ENCODE peak calls at places on chromosomes 11 and 22, in four cellular contexts. Q is HL-60, P is GM12878, G is K562. E is an unnamed sample.

GRCh38 chr11:15714641-15715399 is 600.1 kb downstream of the INSC start:
- DNase-seq in P (no peak), Q (no peak), G (no peak), E (no peak)

GRCh38 chr22:37806409-37807338 is 1.1 kb upstream of the GCAT start:
- DNase-seq in Q (no peak), P (no peak), G (no peak), E (no peak)

GRCh38 chr11:64305691-64306562 is 603 bp downstream of the ESRRA start:
- DNase-seq in P (no peak), G (peak; percentile 80), Q (peak; percentile 85), E (no peak)

GRCh38 chr22:49036513-49036912 is 791.2 kb downstream of the BRD1 start:
- DNase-seq in Q (no peak), P (no peak), G (no peak), E (no peak)

GRCh38 chr11:111735262-111736116 is 30.7 kb downstream of the PPP2R1B start:
- DNase-seq in Q (no peak), G (no peak), P (no peak), E (no peak)

GRCh38 chr11:10351768-10352641 is 47.1 kb downstream of the ADM start:
- DNase-seq in G (no peak), Q (no peak), P (no peak), E (no peak)

GRCh38 chr11:127114035-127114434 is 113.5 kb upstream of the KIRREL3 start:
- DNase-seq in G (no peak), Q (no peak), P (no peak), E (no peak)

GRCh38 chr11:71500601-71501021 is 26.5 kb upstream of the KRTAP5-7 start:
- DNase-seq in Q (no peak), G (no peak), P (no peak), E (no peak)

GRCh38 chr11:62546244-62546936 is at the start of gene AHNAK:
- DNase-seq in G (peak; percentile 86), P (no peak), Q (peak; percentile 71), E (no peak)

GRCh38 chr11:93921695-93922468 is 71.5 kb upstream of the VSTM5 start:
- DNase-seq in Q (no peak), G (peak; percentile 57), P (peak; percentile 4), E (peak; percentile 31)

GRCh38 chr22:42584364-42584940 is 30.2 kb downstream of the POLDIP3 start:
- DNase-seq in Q (no peak), P (no peak), G (no peak), E (no peak)

GRCh38 chr11:64146036-64146943 is 19.6 kb downstream of the MACROD1 start:
- DNase-seq in G (peak; percentile 87), Q (peak; percentile 56), P (no peak), E (peak; percentile 82)

GRCh38 chr11:103730151-103730940 is 306.1 kb upstream of the DDI1 start:
- DNase-seq in P (no peak), G (no peak), Q (no peak), E (no peak)

GRCh38 chr11:35555238-35555887 is 29.9 kb upstream of the PAMR1 start:
- DNase-seq in G (no peak), P (no peak), Q (no peak), E (no peak)

GRCh38 chr22:42060489-42060888 is 10.1 kb downstream of the NAGA start:
- DNase-seq in P (no peak), Q (no peak), G (no peak), E (no peak)

GRCh38 chr11:78080818-78081495 is 1.3 kb upstream of the NDUFC2 start:
- DNase-seq in G (no peak), P (no peak), Q (no peak), E (no peak)

GRCh38 chr22:37547249-37547741 is 13.0 kb upstream of the CDC42EP1 start:
- DNase-seq in G (no peak), P (no peak), Q (no peak), E (no peak)

GRCh38 chr22:45531944-45532631 is 29.4 kb downstream of the FBLN1 start:
- DNase-seq in Q (no peak), P (no peak), G (no peak), E (no peak)

GRCh38 chr11:114354076-114354475 is 46.2 kb downstream of the C11orf71 start:
- DNase-seq in P (no peak), Q (no peak), G (peak; percentile 63), E (no peak)

GRCh38 chr11:44817207-44817944 is 90.6 kb downstream of the TSPAN18 start:
- DNase-seq in G (no peak), P (no peak), Q (no peak), E (no peak)

GRCh38 chr22:39349967-39350802 is at the start of gene SYNGR1:
- DNase-seq in Q (no peak), G (peak; percentile 54), P (no peak), E (no peak)

GRCh38 chr22:43925433-43926348 is 2.1 kb downstream of the PNPLA3 start:
- DNase-seq in P (no peak), G (no peak), Q (no peak), E (no peak)

GRCh38 chr22:49994361-49995058 is 18.1 kb downstream of the IL17REL start:
- DNase-seq in G (no peak), P (no peak), Q (no peak), E (no peak)

GRCh38 chr22:20019661-20020532 is 1.0 kb upstream of the TANGO2 start:
- DNase-seq in Q (no peak), P (no peak), G (no peak), E (no peak)

GRCh38 chr22:35212020-35212419 is 45.3 kb upstream of the HMGXB4 start:
- DNase-seq in P (no peak), G (peak; percentile 41), Q (no peak), E (no peak)

GRCh38 chr11:130580372-130580771 is 131.9 kb downstream of the ADAMTS15 start:
- DNase-seq in Q (no peak), P (no peak), G (no peak), E (no peak)

GRCh38 chr22:40196628-40197027 is 18.9 kb downstream of the TNRC6B start:
- DNase-seq in G (no peak), P (peak; percentile 48), Q (no peak), E (no peak)

GRCh38 chr11:25535462-25535861 is 796.5 kb upstream of the ANO3 start:
- DNase-seq in G (no peak), P (no peak), Q (no peak), E (no peak)

GRCh38 chr11:35541621-35542375 is 16.4 kb upstream of the PAMR1 start:
- DNase-seq in G (no peak), P (no peak), Q (no peak), E (no peak)

GRCh38 chr22:37733625-37734401 is 37.0 kb downstream of the TRIOBP start:
- DNase-seq in Q (no peak), G (no peak), P (no peak), E (no peak)

GRCh38 chr11:116035972-116036371 is 531.8 kb upstream of the CADM1 start:
- DNase-seq in G (no peak), P (no peak), Q (no peak), E (no peak)

GRCh38 chr11:94928146-94928995 is 45.0 kb downstream of the CWC15 start:
- DNase-seq in P (no peak), Q (no peak), G (no peak), E (no peak)

GRCh38 chr22:31105282-31105929 is 2.0 kb downstream of the SELENOM start:
- DNase-seq in G (no peak), P (no peak), Q (no peak), E (no peak)
- TF ChIP-seq POLR2AphosphoS5 in G (no peak), P (no peak), Q (no peak), E (no peak)

GRCh38 chr11:6320411-6321207 is at the start of gene CAVIN3:
- DNase-seq in G (no peak), P (peak; percentile 43), Q (no peak), E (peak; percentile 13)
- TF ChIP-seq SPI1 in G (no peak), P (peak; percentile 43), Q (no peak), E (no peak)

DNA sequence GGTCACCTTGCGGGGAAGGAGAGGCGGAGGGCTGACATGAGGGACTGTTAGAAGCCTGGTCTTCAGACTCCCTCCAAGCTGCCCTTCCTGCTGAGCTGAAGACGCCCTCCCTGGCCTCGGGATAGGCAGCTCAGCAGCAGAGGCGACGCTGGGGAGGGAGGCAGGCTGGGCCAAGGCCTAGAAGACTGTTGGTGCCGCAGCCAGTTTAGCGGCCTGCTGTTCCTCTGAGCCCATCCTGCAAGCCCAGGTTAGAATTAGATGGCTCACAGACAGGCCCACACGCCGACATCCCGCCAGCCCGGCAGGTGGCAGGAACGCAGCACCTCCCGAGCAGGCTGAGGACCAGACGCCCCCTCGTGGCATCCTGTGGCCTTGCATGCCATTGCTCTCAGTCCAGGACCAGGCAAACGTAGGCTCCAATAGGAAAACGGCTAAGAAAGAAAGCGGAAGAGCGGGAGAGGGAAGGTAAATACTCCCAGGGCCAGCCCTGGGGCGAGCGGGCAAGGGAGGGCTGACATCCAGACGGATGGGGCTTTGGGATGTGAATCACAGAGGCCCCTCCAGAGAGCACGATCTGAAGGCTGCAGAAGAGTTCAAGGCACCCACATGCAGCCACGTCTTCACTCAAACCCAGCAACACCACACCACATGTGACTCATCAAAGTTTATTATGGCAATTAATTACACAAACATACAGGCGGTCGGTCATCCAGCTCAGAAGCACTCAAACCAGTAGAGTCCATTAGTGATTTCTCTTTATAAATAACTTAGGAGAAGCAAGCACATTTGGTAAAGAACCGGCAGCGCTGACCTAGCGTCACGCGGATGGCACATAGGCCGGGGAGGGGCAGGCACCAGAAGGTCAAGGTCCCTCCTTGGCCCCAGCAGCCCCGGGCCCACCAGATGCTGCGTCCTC is 27.6 kb downstream of the CD5 start:
- DNase-seq in Q (peak; percentile 79), P (peak; percentile 44), G (peak; percentile 94), E (peak; percentile 100)
- TF ChIP-seq POLR2AphosphoS5 in Q (peak; percentile 55), P (no peak), G (peak; percentile 36), E (no peak)

GRCh38 chr22:26968873-26969272 is 311.5 kb downstream of the MIAT start:
- DNase-seq in P (no peak), Q (no peak), G (no peak), E (no peak)
- TF ChIP-seq SPI1 in P (no peak), Q (no peak), G (no peak), E (no peak)

GRCh38 chr11:87122852-87123251 is 85.1 kb downstream of the TMEM135 start:
- DNase-seq in G (no peak), Q (no peak), P (no peak), E (no peak)

GRCh38 chr11:87125257-87125656 is 87.5 kb downstream of the TMEM135 start:
- DNase-seq in G (no peak), Q (no peak), P (no peak), E (no peak)

GRCh38 chr11:87128372-87128771 is 90.6 kb downstream of the TMEM135 start:
- DNase-seq in G (no peak), Q (no peak), P (no peak), E (no peak)

DNA sequence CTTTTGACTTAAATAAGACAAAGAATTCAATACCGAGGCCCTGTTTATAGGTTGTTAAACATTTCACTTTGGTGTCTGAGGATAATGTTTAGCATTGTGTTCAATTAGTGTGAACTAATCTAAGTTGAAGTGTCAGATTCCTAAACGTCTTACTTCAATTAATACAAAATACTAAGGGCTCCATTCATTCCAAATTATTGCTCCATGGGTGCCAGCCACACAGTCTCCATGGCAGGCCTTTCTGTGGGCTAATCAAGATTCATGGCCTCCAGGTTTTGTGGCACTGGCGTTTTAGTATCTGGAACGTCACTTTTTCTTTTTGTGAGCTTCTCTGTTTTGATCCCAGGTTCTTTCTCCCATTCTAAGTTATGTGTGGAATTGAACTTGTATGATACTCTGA is 89.4 kb downstream of the TMEM135 start:
- DNase-seq in P (no peak), G (no peak), Q (no peak), E (no peak)
- TF ChIP-seq POLR2AphosphoS5 in P (no peak), G (no peak), Q (no peak), E (no peak)

E was measured in GM12891.